ENCODE peak calls at places on chromosomes 12 and 14, in nine cellular contexts. X, C, F, I, D, A, N, Y and H are unnamed samples.
A peak's percentile ranks its signal among the peaks of the same experiment; 100 is the strongest.

GRCh38 chr12:25939606-25940005 is 18.9 kb upstream of the RASSF8 start:
- DNase-seq in X (no peak), C (no peak), F (no peak), I (no peak), D (no peak), A (no peak), N (no peak), Y (no peak), H (no peak)

GRCh38 chr12:95820096-95820703 is 29.6 kb upstream of the NTN4 start:
- DNase-seq in X (peak; percentile 62), C (no peak), F (peak; percentile 64), I (no peak), D (no peak), A (peak; percentile 79), N (no peak), Y (peak; percentile 77), H (peak; percentile 42)

GRCh38 chr12:68376901-68377300 is 44.7 kb upstream of the MDM1 start:
- DNase-seq in X (no peak), C (no peak), F (no peak), I (no peak), D (no peak), A (no peak), N (no peak), Y (no peak), H (no peak)

GRCh38 chr12:20451759-20452158 is 83.4 kb downstream of the PDE3A start:
- DNase-seq in X (peak; percentile 81), C (no peak), F (no peak), I (no peak), D (no peak), A (no peak), N (no peak), Y (no peak), H (no peak)

GRCh38 chr12:6647083-6647604 is at the start of gene ACRBP:
- DNase-seq in X (no peak), C (peak; percentile 76), F (peak; percentile 69), I (no peak), D (peak; percentile 68), A (peak; percentile 50), N (peak; percentile 87), Y (no peak), H (peak; percentile 59)

GRCh38 chr14:102015045-102015685 is 50.8 kb downstream of the DYNC1H1 start:
- DNase-seq in X (no peak), C (no peak), F (no peak), I (no peak), D (no peak), A (no peak), N (no peak), Y (no peak), H (no peak)

GRCh38 chr14:101497910-101498860 is 63.1 kb upstream of the DIO3 start:
- DNase-seq in X (no peak), C (no peak), F (no peak), I (no peak), D (no peak), A (no peak), N (peak; percentile 51), Y (no peak), H (peak; percentile 6)

GRCh38 chr12:101962486-101962885 is 85.1 kb downstream of the DRAM1 start:
- DNase-seq in X (no peak), C (no peak), F (no peak), I (no peak), D (no peak), A (peak; percentile 72), N (no peak), Y (no peak), H (no peak)

GRCh38 chr14:24243336-24243836 is 963 bp upstream of the TINF2 start:
- DNase-seq in X (no peak), C (no peak), F (no peak), I (no peak), D (no peak), A (no peak), N (no peak), Y (peak; percentile 65), H (no peak)

GRCh38 chr12:41476499-41476898 is 288.4 kb downstream of the PDZRN4 start:
- DNase-seq in X (no peak), C (no peak), F (no peak), I (no peak), D (no peak), A (no peak), N (no peak), Y (no peak), H (no peak)

GRCh38 chr12:83097656-83098055 is 410.9 kb downstream of the TMTC2 start:
- DNase-seq in X (no peak), C (no peak), F (no peak), I (no peak), D (no peak), A (no peak), N (no peak), Y (no peak), H (no peak)

GRCh38 chr12:44774815-44775411 is 101.2 kb downstream of the NELL2 start:
- DNase-seq in X (no peak), C (peak; percentile 31), F (peak; percentile 54), I (no peak), D (no peak), A (peak; percentile 8), N (no peak), Y (peak; percentile 60), H (no peak)

GRCh38 chr12:122895757-122896636 is at the start of gene VPS37B:
- DNase-seq in X (peak; percentile 80), C (peak; percentile 92), F (peak; percentile 85), I (no peak), D (peak; percentile 75), A (peak; percentile 79), N (peak; percentile 93), Y (peak; percentile 93), H (peak; percentile 75)

GRCh38 chr14:23141706-23142467 is 22.8 kb upstream of the CEBPE start:
- DNase-seq in X (peak; percentile 55), C (no peak), F (peak; percentile 66), I (no peak), D (no peak), A (peak; percentile 92), N (peak; percentile 74), Y (no peak), H (peak; percentile 71)

GRCh38 chr12:5000204-5000603 is 43.5 kb upstream of the KCNA5 start:
- DNase-seq in X (no peak), C (no peak), F (no peak), I (no peak), D (no peak), A (no peak), N (no peak), Y (no peak), H (no peak)
- TF ChIP-seq CTCF in X (no peak), C (no peak), F (no peak), I (no peak), D (no peak), A (no peak), N (no peak), Y (no peak), H (no peak)

GRCh38 chr14:91968280-91968679 is 20.8 kb upstream of the FBLN5 start:
- DNase-seq in X (no peak), C (no peak), F (no peak), I (no peak), D (no peak), A (no peak), N (no peak), Y (no peak), H (no peak)

GRCh38 chr14:91963465-91963864 is 16.0 kb upstream of the FBLN5 start:
- DNase-seq in X (no peak), C (no peak), F (no peak), I (no peak), D (no peak), A (peak; percentile 29), N (no peak), Y (no peak), H (no peak)

GRCh38 chr14:91961297-91962220 is 14.1 kb upstream of the FBLN5 start:
- DNase-seq in X (no peak), C (no peak), F (no peak), I (no peak), D (no peak), A (no peak), N (no peak), Y (no peak), H (no peak)

GRCh38 chr14:91964724-91965123 is 17.2 kb upstream of the FBLN5 start:
- DNase-seq in X (no peak), C (no peak), F (no peak), I (no peak), D (no peak), A (no peak), N (no peak), Y (no peak), H (no peak)
- TF ChIP-seq CTCF in X (no peak), C (no peak), F (no peak), I (no peak), D (no peak), A (no peak), N (no peak), Y (no peak), H (no peak)

DNA sequence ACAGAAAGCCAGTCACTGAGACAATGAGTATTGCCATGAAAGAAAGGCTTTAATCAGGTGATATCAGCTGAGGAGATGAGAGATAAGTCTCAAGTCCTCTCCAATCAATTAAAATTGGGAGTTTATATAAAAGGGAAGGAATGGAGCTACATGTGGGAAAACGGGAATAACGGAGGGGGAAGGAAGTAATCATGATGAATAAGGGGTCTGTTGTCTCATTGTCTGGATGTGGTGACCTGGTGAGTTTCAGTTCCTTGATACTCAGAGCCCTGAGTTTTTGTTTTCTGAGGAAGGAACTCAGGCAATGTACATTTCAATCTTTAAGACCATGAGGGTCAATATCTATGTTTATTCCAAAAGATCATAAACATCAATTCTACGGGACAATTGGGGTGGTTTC is 198.8 kb downstream of the KITLG start:
- DNase-seq in X (no peak), C (no peak), F (no peak), I (no peak), D (no peak), A (no peak), N (no peak), Y (no peak), H (no peak)
- TF ChIP-seq CTCF in X (no peak), C (no peak), F (no peak), I (no peak), D (no peak), A (no peak), N (no peak), Y (no peak), H (no peak)

GRCh38 chr12:24270464-24270863 is 321.0 kb upstream of the SOX5 start:
- DNase-seq in X (no peak), C (no peak), F (no peak), I (no peak), D (no peak), A (no peak), N (no peak), Y (no peak), H (no peak)
- TF ChIP-seq CTCF in X (no peak), C (no peak), F (no peak), I (no peak), D (no peak), A (no peak), N (no peak), Y (no peak), H (no peak)